ENCODE peak calls at places on chromosome 21, in eight cellular contexts. B is heart right ventricle; Q is NCI-H1694; F is pons; N is psoas muscle; I is stimulated activated CD8-positive, alpha-beta memory T cell treated with anti-CD3 and anti-CD28 coated beads, Interleukin-12 subunit alpha, Interleukin-12 subunit beta, amount 100 ng/mL, for 1 hour; U is kidney epithelial cell; V is stimulated activated CD4-positive, alpha-beta T cell treated with anti-CD3 and anti-CD28 coated beads, Interleukin-4, amount 100 ng/mL, for 1 hour. L is an unnamed sample.
A peak's percentile ranks its signal among the peaks of the same experiment; 100 is the strongest.

GRCh38 chr21:33293136-33293535 is 27.0 kb downstream of the IL10RB start:
- DNase-seq in Q (no peak), F (peak; percentile 43), N (no peak), V (no peak), B (no peak), I (no peak), U (no peak), L (no peak)

GRCh38 chr21:40356644-40357043 is 489.4 kb downstream of the PCP4 start:
- DNase-seq in N (no peak), U (no peak), V (no peak), I (no peak), Q (no peak), B (no peak), F (no peak), L (no peak)

GRCh38 chr21:35528109-35529042 is 479.3 kb upstream of the RUNX1 start:
- DNase-seq in Q (no peak), I (no peak), B (peak; percentile 17), F (peak; percentile 19), U (no peak), N (peak; percentile 50), V (peak; percentile 35), L (no peak)

GRCh38 chr21:45004481-45005263 is 64.8 kb downstream of the SLX9 start:
- DNase-seq in U (no peak), N (peak; percentile 37), Q (no peak), V (peak; percentile 22), B (peak; percentile 10), I (no peak), F (no peak), L (no peak)

GRCh38 chr21:16055012-16055411 is 325.2 kb downstream of the USP25 start:
- DNase-seq in Q (no peak), U (no peak), N (no peak), F (no peak), B (no peak), I (no peak), V (no peak), L (no peak)

GRCh38 chr21:21963911-21964310 is 965.7 kb downstream of the NCAM2 start:
- DNase-seq in V (no peak), U (no peak), N (no peak), I (no peak), B (no peak), F (no peak), Q (no peak), L (no peak)

GRCh38 chr21:32886339-32886738 is 114.8 kb upstream of the PAXBP1 start:
- DNase-seq in U (no peak), I (no peak), N (no peak), B (no peak), V (peak; percentile 20), Q (no peak), F (no peak), L (no peak)

GRCh38 chr21:21921410-21922232 is 923.4 kb downstream of the NCAM2 start:
- DNase-seq in I (no peak), Q (peak; percentile 8), V (no peak), F (peak; percentile 36), U (no peak), B (no peak), N (no peak), L (no peak)

GRCh38 chr21:43203523-43204080 is 34.8 kb downstream of the CRYAA start:
- DNase-seq in I (no peak), N (peak; percentile 19), B (no peak), Q (no peak), U (no peak), V (no peak), F (no peak), L (no peak)